ENCODE peak calls at places on chromosome 10, in eight cellular contexts. J, H, Q, F, A, S, U and B are unnamed samples.

GRCh38 chr10:84235096-84235495 is 6.2 kb downstream of the LRIT1 start:
- DNase-seq in J (no peak), H (no peak), Q (no peak), F (no peak), A (no peak), S (no peak), U (no peak), B (no peak)

GRCh38 chr10:68301790-68302502 is 29.9 kb upstream of the HNRNPH3 start:
- DNase-seq in J (no peak), H (peak; percentile 87), Q (peak; percentile 61), F (no peak), A (peak; percentile 60), S (no peak), U (peak; percentile 58), B (peak; percentile 35)

GRCh38 chr10:60048146-60048545 is 141.8 kb upstream of the CCDC6 start:
- DNase-seq in J (no peak), H (no peak), Q (peak; percentile 17), F (peak; percentile 36), A (peak; percentile 42), S (peak; percentile 14), U (peak; percentile 63), B (peak; percentile 66)

GRCh38 chr10:1142596-1142995 is 86.4 kb downstream of the WDR37 start:
- DNase-seq in J (no peak), H (peak; percentile 13), Q (no peak), F (no peak), A (no peak), S (peak; percentile 28), U (no peak), B (no peak)

GRCh38 chr10:15313034-15313433 is 58.1 kb downstream of the FAM171A1 start:
- DNase-seq in J (no peak), H (no peak), Q (no peak), F (no peak), A (no peak), S (no peak), U (no peak), B (no peak)

GRCh38 chr10:17289763-17290162 is 61.7 kb downstream of the VIM start:
- DNase-seq in J (no peak), H (no peak), Q (no peak), F (no peak), A (no peak), S (no peak), U (no peak), B (no peak)

GRCh38 chr10:2541176-2541575 is 526.2 kb upstream of the PFKP start:
- DNase-seq in J (no peak), H (no peak), Q (no peak), F (no peak), A (no peak), S (no peak), U (no peak), B (no peak)

GRCh38 chr10:110488124-110488681 is 9.5 kb upstream of the DUSP5 start:
- DNase-seq in J (no peak), H (no peak), Q (no peak), F (no peak), A (peak; percentile 63), S (no peak), U (peak; percentile 72), B (peak; percentile 53)

GRCh38 chr10:35399414-35400009 is 63.2 kb downstream of the CCNY start:
- DNase-seq in J (no peak), H (no peak), Q (no peak), F (no peak), A (no peak), S (no peak), U (no peak), B (no peak)

GRCh38 chr10:35577915-35578607 is 27.1 kb upstream of the GJD4 start:
- DNase-seq in J (no peak), H (no peak), Q (no peak), F (no peak), A (peak; percentile 45), S (no peak), U (peak; percentile 62), B (no peak)

GRCh38 chr10:112807013-112807412 is 143.0 kb upstream of the TCF7L2 start:
- DNase-seq in J (no peak), H (no peak), Q (no peak), F (no peak), A (no peak), S (peak; percentile 65), U (no peak), B (no peak)

GRCh38 chr10:45063605-45064231 is 63.0 kb downstream of the ZNF22 start:
- DNase-seq in J (no peak), H (no peak), Q (no peak), F (no peak), A (no peak), S (no peak), U (no peak), B (peak; percentile 17)

GRCh38 chr10:95964786-95965185 is 57.0 kb downstream of the CC2D2B start:
- DNase-seq in J (no peak), H (no peak), Q (no peak), F (no peak), A (no peak), S (no peak), U (no peak), B (peak; percentile 76)

GRCh38 chr10:123100030-123100762 is 35.6 kb upstream of the HMX3 start:
- DNase-seq in J (no peak), H (no peak), Q (no peak), F (no peak), A (no peak), S (peak; percentile 40), U (no peak), B (no peak)

GRCh38 chr10:46787321-46787615 is 124.0 kb upstream of the PTPN20 start:
- DNase-seq in J (no peak), H (peak; percentile 19), Q (peak; percentile 52), F (no peak), A (peak; percentile 61), S (no peak), U (peak; percentile 70), B (peak; percentile 51)

GRCh38 chr10:58773351-58773750 is 260.7 kb downstream of the BICC1 start:
- DNase-seq in J (no peak), H (no peak), Q (no peak), F (no peak), A (no peak), S (no peak), U (peak; percentile 13), B (no peak)

GRCh38 chr10:120607710-120608703 is 151.0 kb downstream of the PLPP4 start:
- DNase-seq in J (no peak), H (no peak), Q (no peak), F (no peak), A (peak; percentile 55), S (no peak), U (peak; percentile 59), B (no peak)

GRCh38 chr10:110420401-110421193 is 77.1 kb upstream of the DUSP5 start:
- DNase-seq in J (no peak), H (no peak), Q (no peak), F (peak; percentile 60), A (no peak), S (peak; percentile 64), U (peak; percentile 40), B (no peak)

GRCh38 chr10:60235001-60235400 is 154.7 kb downstream of the ANK3 start:
- DNase-seq in J (no peak), H (no peak), Q (no peak), F (no peak), A (peak; percentile 65), S (no peak), U (peak; percentile 70), B (no peak)

GRCh38 chr10:71316081-71316785 is 2.8 kb upstream of the SLC29A3 start:
- DNase-seq in J (no peak), H (no peak), Q (no peak), F (no peak), A (no peak), S (no peak), U (peak; percentile 13), B (no peak)

GRCh38 chr10:24777191-24777590 is 53.5 kb upstream of the ARHGAP21 start:
- DNase-seq in J (no peak), H (no peak), Q (no peak), F (no peak), A (no peak), S (no peak), U (no peak), B (no peak)

GRCh38 chr10:24041030-24041429 is 167.9 kb upstream of the KIAA1217 start:
- DNase-seq in J (no peak), H (no peak), Q (no peak), F (no peak), A (no peak), S (no peak), U (no peak), B (no peak)

DNA sequence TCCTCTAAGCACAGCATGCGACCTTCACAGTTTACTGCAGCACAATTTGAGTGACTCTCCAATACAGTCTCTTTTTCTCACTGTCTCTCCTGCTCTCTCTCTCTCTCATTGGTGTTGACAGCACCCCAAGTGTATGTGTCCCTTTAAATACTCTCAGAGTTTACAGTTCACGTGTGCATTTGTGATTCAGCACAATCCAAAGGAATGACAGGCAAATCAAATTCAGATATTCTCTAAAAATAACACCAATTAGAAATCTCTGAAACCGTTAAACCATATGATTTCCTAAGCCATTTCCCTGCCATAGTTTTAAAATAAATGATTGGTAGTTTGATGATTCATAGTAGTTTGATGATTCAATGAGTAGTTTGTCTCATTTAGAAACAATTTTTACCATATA is 104.0 kb upstream of the GAD2 start:
- DNase-seq in J (no peak), H (no peak), Q (no peak), F (no peak), A (peak; percentile 21), S (no peak), U (peak; percentile 32), B (peak; percentile 34)
- H3K9me3 ChIP-seq in J (peaks cover 2% of the 10 kb centered on the region), H (no peaks in the 10 kb centered on the region), Q (no peaks in the 10 kb centered on the region), F (no peaks in the 10 kb centered on the region), A (no peaks in the 10 kb centered on the region), S (no peaks in the 10 kb centered on the region), U (no peaks in the 10 kb centered on the region), B (no peaks in the 10 kb centered on the region)

GRCh38 chr10:119415121-119415520 is 127.4 kb downstream of the RGS10 start:
- DNase-seq in J (no peak), H (no peak), Q (no peak), F (no peak), A (no peak), S (no peak), U (no peak), B (no peak)
- H3K4me1 ChIP-seq in J (no peaks in the 10 kb centered on the region), H (no peaks in the 10 kb centered on the region), Q (peaks cover 20% of the 10 kb centered on the region), F (peaks cover 16% of the 10 kb centered on the region), A (peaks cover 16% of the 10 kb centered on the region), S (peaks cover 12% of the 10 kb centered on the region), U (peaks cover 23% of the 10 kb centered on the region), B (peaks cover 11% of the 10 kb centered on the region)

DNA sequence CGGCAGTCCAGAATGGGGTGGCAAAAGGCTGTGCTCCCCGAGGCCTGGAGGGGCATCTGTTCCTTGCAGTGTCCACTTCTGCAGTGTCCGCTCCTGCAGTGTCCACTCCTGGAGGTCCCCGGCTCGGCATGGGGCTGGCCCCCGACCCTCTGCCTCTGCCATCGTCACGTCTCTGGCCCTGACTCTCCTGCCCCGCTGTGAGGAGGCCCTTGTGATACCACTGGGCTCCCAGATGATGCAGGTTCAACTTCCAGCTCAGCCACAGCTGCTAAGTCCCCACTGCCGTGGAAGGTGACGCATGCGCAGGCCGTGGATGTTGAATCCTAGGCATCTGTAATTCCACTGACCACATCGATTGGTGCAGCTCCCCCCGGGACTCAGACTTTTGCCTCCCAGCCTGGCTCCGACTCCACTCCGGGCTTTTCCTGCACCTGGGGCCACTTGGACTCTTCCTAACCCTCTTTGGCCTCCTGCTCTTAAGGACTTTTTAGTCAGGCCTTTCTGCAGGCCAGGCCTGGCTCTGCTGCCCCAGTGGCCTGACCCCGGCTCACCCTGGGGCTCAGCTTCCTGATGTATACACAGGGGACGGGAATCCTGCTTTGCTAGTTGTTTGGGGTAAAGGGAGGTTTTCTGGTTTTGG is 95.1 kb downstream of the GLRX3 start:
- DNase-seq in J (no peak), H (no peak), Q (no peak), F (peak; percentile 13), A (no peak), S (no peak), U (no peak), B (no peak)
- H3K9me3 ChIP-seq in J (peaks cover 12% of the 10 kb centered on the region), H (no peaks in the 10 kb centered on the region), Q (no peaks in the 10 kb centered on the region), F (peaks cover 22% of the 10 kb centered on the region), A (peaks cover 17% of the 10 kb centered on the region), S (no peaks in the 10 kb centered on the region), U (no peaks in the 10 kb centered on the region), B (no peaks in the 10 kb centered on the region)

GRCh38 chr10:31704195-31704594 is 224.4 kb downstream of the ARHGAP12 start:
- DNase-seq in J (no peak), H (no peak), Q (no peak), F (no peak), A (no peak), S (no peak), U (no peak), B (no peak)
- H3K4me1 ChIP-seq in J (peaks cover 4% of the 10 kb centered on the region), H (no peaks in the 10 kb centered on the region), Q (peaks cover 17% of the 10 kb centered on the region), F (peaks cover 47% of the 10 kb centered on the region), A (peaks cover 31% of the 10 kb centered on the region), S (no peaks in the 10 kb centered on the region), U (peaks cover 25% of the 10 kb centered on the region), B (peaks cover 17% of the 10 kb centered on the region)